ENCODE peak calls at places on chromosomes 4 and X, in four cellular contexts. O, Z, P and V are unnamed samples.

GRCh38 chrX:74520896-74521295 is 93.5 kb downstream of the RLIM start:
- DNase-seq in O (no peak), Z (no peak), P (no peak), V (no peak)

GRCh38 chrX:120751683-120752082 is 121.8 kb upstream of the C1GALT1C1 start:
- DNase-seq in O (no peak), Z (no peak), P (no peak), V (no peak)

GRCh38 chr4:16461362-16461761 is 235.1 kb upstream of the TAPT1 start:
- DNase-seq in O (peak), Z (no peak), P (no peak), V (no peak)

GRCh38 chr4:20422398-20422797 is 170.7 kb downstream of the SLIT2 start:
- DNase-seq in O (peak), Z (peak), P (no peak), V (peak)

GRCh38 chr4:101346312-101346561 is 1.1 kb downstream of the PPP3CA start:
- DNase-seq in O (no peak), Z (no peak), P (peak), V (peak)

GRCh38 chrX:130916636-130917422 is 13.8 kb upstream of the ENOX2 start:
- DNase-seq in O (peak), Z (peak), P (no peak), V (peak)

GRCh38 chr4:86657910-86658309 is 63.8 kb downstream of the PTPN13 start:
- DNase-seq in O (no peak), Z (no peak), P (no peak), V (no peak)

GRCh38 chr4:185874516-185875230 is 62.7 kb upstream of the SORBS2 start:
- DNase-seq in O (peak), Z (peak), P (no peak), V (no peak)

GRCh38 chr4:88757776-88758175 is 60.1 kb upstream of the NAP1L5 start:
- DNase-seq in O (no peak), Z (no peak), P (no peak), V (no peak)

GRCh38 chr4:88761342-88761741 is 63.7 kb upstream of the NAP1L5 start:
- DNase-seq in O (no peak), Z (no peak), P (no peak), V (no peak)

GRCh38 chr4:88758264-88758663 is 60.6 kb upstream of the NAP1L5 start:
- DNase-seq in O (no peak), Z (no peak), P (no peak), V (no peak)

GRCh38 chr4:88757067-88757466 is 59.4 kb upstream of the NAP1L5 start:
- DNase-seq in O (no peak), Z (no peak), P (no peak), V (no peak)

GRCh38 chr4:88759039-88759631 is 61.5 kb upstream of the NAP1L5 start:
- DNase-seq in O (peak), Z (no peak), P (no peak), V (no peak)
- H3K4me3 ChIP-seq in O (peak), Z (no peak), P (no peak), V (no peak)

GRCh38 chr4:28354874-28355273 is 1494.2 kb downstream of the STIM2 start:
- DNase-seq in O (no peak), Z (no peak), P (no peak), V (no peak)
- H3K4me3 ChIP-seq in O (no peak), Z (no peak), P (no peak), V (no peak)

GRCh38 chr4:139903845-139904244 is 238.2 kb downstream of the MGST2 start:
- DNase-seq in O (no peak), Z (no peak), P (no peak), V (no peak)

GRCh38 chr4:139900964-139901376 is 235.4 kb downstream of the MGST2 start:
- DNase-seq in O (no peak), Z (no peak), P (no peak), V (no peak)

GRCh38 chr4:139901516-139902327 is 236.1 kb downstream of the MGST2 start:
- DNase-seq in O (peak), Z (no peak), P (no peak), V (no peak)

GRCh38 chr4:139904406-139904805 is 238.8 kb downstream of the MGST2 start:
- DNase-seq in O (no peak), Z (no peak), P (no peak), V (no peak)

GRCh38 chr4:139902328-139903217 is 237.0 kb downstream of the MGST2 start:
- DNase-seq in O (no peak), Z (no peak), P (no peak), V (no peak)
- H3K4me3 ChIP-seq in O (peak), Z (no peak), P (peak), V (no peak)

DNA sequence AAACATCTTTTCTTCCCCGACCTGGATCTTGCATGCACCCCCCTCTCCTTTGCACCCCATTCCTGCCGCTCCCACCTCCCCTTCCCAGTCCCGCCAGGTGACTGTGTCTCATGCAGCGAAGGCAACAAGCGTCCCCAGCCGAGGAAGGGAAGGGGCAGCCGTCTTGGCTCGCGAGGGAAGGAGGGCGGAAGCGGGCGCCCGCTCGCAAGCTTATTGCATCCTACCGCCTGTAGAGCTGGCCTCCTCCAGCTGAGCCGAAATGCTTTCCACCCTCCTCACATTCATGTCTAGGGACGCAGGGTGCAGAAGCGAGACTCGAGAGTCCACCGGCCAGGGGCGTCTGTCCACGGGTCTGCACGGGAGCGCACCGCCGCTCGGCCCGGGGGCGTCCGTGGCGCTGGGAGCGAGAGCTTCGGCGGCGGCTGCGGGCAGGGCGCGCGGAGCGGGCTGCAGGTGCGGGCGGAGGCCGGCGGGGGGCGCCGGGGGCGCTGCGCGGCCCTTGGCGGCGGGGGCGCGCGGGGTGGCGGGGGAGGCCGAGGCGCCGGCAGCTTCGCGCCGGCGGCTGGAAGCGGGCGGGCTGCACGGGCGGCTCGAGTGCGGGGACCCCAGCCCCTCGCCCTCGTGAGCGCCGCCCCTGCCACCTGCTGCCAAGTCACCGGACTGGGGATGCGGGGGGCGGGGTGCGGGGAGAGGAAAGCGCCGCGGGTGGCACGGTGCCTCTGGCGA is at the start of gene KCNIP4:
- DNase-seq in O (peak), Z (no peak), P (no peak), V (no peak)
- H3K4me3 ChIP-seq in O (peak), Z (no peak), P (no peak), V (peak)

GRCh38 chrX:15311119-15311518 is 4.3 kb downstream of the ASB11 start:
- DNase-seq in O (no peak), Z (no peak), P (no peak), V (no peak)
- H3K4me3 ChIP-seq in O (no peak), Z (no peak), P (no peak), V (no peak)

GRCh38 chr4:55321707-55322264 is 24.3 kb upstream of the SRD5A3 start:
- DNase-seq in O (peak), Z (peak), P (peak), V (peak)

GRCh38 chr4:55318135-55318534 is 27.9 kb upstream of the SRD5A3 start:
- DNase-seq in O (no peak), Z (no peak), P (no peak), V (no peak)

GRCh38 chr4:55323375-55323774 is 22.7 kb upstream of the SRD5A3 start:
- DNase-seq in O (no peak), Z (no peak), P (no peak), V (no peak)

DNA sequence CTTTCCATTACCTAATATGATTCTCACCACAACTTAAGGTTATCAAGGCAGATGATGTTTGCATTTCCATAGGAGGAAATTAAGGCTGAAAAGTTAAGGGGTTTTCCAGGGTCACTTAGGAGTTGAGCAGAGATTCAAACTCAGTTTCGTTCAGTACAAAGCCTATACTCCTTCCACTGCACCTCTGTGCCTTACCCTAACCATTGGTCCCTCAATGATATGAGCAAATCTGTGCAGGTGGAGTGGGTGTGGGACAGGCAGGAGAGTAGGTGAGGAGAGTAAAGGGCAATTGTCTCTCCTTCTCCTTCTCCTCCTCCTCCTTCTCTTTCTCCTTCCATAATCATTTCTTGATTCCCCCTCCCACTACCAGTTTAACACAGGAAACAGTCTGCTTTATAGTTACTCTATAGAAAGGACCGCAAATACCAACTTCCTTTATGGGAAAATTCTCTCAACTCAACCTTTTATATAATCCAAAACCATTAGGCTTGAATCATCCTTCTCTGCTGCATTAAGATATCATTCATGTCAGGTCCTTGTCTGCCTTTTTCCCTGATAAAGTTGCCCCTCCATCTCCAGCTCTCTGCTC is 27.4 kb upstream of the SRD5A3 start:
- DNase-seq in O (no peak), Z (no peak), P (no peak), V (peak)
- H3K4me3 ChIP-seq in O (no peak), Z (no peak), P (no peak), V (no peak)

GRCh38 chr4:133150643-133151300 is 1.7 kb downstream of the PCDH10 start:
- DNase-seq in O (peak), Z (peak), P (peak), V (no peak)
- H3K4me3 ChIP-seq in O (peak), Z (peak), P (peak), V (no peak)

DNA sequence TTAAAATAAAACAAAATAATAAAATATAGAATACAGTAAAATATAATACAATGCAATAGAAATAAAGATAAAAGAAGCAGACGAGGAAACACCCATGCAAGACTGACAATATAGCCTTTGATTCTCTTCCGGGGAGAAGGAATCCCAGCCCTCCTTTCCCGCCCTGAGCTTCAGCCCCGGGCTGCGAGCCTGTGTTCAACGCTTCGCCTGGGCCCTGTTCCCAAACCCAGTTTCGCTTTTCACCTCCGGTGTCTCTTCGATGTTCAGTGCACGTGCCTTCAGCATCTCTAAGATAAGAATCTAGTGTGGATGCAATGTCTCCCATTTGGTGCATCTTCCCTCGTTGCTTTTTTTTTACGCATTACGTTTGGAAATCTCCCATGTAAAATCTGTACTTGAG is 38.4 kb upstream of the ARSD start:
- DNase-seq in O (no peak), Z (no peak), P (no peak), V (no peak)
- H3K4me3 ChIP-seq in O (peak), Z (no peak), P (no peak), V (no peak)

GRCh38 chr4:99087887-99088484 is 602 bp downstream of the ADH5 start:
- DNase-seq in O (peak), Z (peak), P (peak), V (peak)

GRCh38 chr4:99088485-99089365 is at the start of gene ADH5:
- DNase-seq in O (peak), Z (peak), P (peak), V (peak)

GRCh38 chr4:99084595-99084994 is 4.0 kb downstream of the ADH5 start:
- DNase-seq in O (no peak), Z (no peak), P (no peak), V (no peak)

GRCh38 chr4:99091174-99091573 is 2.6 kb upstream of the ADH5 start:
- DNase-seq in O (no peak), Z (no peak), P (no peak), V (no peak)

GRCh38 chr4:99090511-99090910 is 1.9 kb upstream of the ADH5 start:
- DNase-seq in O (peak), Z (no peak), P (no peak), V (no peak)
- H3K4me3 ChIP-seq in O (peak), Z (no peak), P (peak), V (no peak)

DNA sequence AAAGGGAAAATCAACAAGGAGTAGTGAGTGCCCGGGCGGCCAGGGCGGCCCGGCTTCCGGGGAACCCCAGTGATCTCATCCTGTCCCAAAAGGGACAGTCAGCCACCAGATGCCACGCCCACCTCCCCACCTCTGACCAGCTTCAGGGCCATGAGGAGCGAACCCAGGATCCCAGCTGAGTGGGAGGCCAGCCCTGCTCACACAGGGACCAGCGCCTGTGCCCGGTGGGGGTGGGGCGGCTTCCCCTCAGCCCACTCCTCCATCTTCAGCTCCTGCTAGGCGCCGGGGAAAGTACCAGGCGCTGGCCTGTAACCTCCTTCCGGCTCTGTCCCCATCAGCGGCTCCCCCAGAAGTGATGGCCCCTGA is 6.2 kb downstream of the MYL5 start:
- DNase-seq in O (no peak), Z (no peak), P (peak), V (no peak)
- H3K4me3 ChIP-seq in O (peak), Z (peak), P (no peak), V (no peak)